ENCODE peak calls at places on chromosomes 6 and 20, in five cellular contexts. W is MCF 10A, D is uterus, H is tibial nerve, T is BJ. R is an unnamed sample.

GRCh38 chr6:31898200-31899011 is 908 bp upstream of the EHMT2 start:
- DNase-seq in W (peak), D (no peak), H (no peak), T (no peak), R (no peak)

GRCh38 chr6:25698631-25699030 is 46.6 kb downstream of the SCGN start:
- DNase-seq in W (no peak), D (no peak), H (no peak), T (no peak), R (no peak)

GRCh38 chr6:14035448-14035847 is 82.1 kb upstream of the CD83 start:
- DNase-seq in W (no peak), D (no peak), H (no peak), T (peak), R (no peak)

GRCh38 chr6:161236091-161236633 is 37.7 kb downstream of the AGPAT4 start:
- DNase-seq in W (no peak), D (no peak), H (no peak), T (no peak), R (no peak)

GRCh38 chr20:57293998-57294397 is 27.6 kb upstream of the BMP7 start:
- DNase-seq in W (no peak), D (no peak), H (no peak), T (no peak), R (no peak)

GRCh38 chr20:64101731-64102621 is 5.4 kb downstream of the NPBWR2 start:
- DNase-seq in W (no peak), D (no peak), H (no peak), T (no peak), R (peak)

GRCh38 chr20:60820149-60820548 is 431.9 kb upstream of the CDH4 start:
- DNase-seq in W (no peak), D (no peak), H (no peak), T (no peak), R (no peak)

GRCh38 chr20:23142162-23143050 is 56.3 kb upstream of the CD93 start:
- DNase-seq in W (no peak), D (no peak), H (no peak), T (no peak), R (no peak)

GRCh38 chr6:69835414-69836179 is 30.8 kb upstream of the COL19A1 start:
- DNase-seq in W (peak), D (no peak), H (peak), T (peak), R (no peak)

GRCh38 chr6:113805167-113805835 is 51.8 kb upstream of the MARCKS start:
- DNase-seq in W (no peak), D (no peak), H (no peak), T (no peak), R (no peak)

GRCh38 chr20:36252511-36252910 is 16.2 kb downstream of the AAR2 start:
- DNase-seq in W (no peak), D (no peak), H (no peak), T (no peak), R (no peak)

GRCh38 chr6:107272246-107272645 is 156.9 kb upstream of the BEND3 start:
- DNase-seq in W (no peak), D (no peak), H (no peak), T (no peak), R (no peak)

GRCh38 chr6:148200302-148200701 is 142.3 kb upstream of the SASH1 start:
- DNase-seq in W (no peak), D (peak), H (no peak), T (no peak), R (no peak)

GRCh38 chr6:101150226-101150625 is 243.3 kb upstream of the GRIK2 start:
- DNase-seq in W (no peak), D (no peak), H (no peak), T (no peak), R (no peak)

GRCh38 chr6:103122766-103123601 is 1729.5 kb downstream of the GRIK2 start:
- DNase-seq in W (peak), D (no peak), H (no peak), T (no peak), R (no peak)

GRCh38 chr6:144087789-144088426 is 7.5 kb downstream of the SF3B5 start:
- DNase-seq in W (no peak), D (no peak), H (no peak), T (no peak), R (no peak)

GRCh38 chr6:65123516-65123915 is 583.5 kb downstream of the EYS start:
- DNase-seq in W (no peak), D (no peak), H (no peak), T (no peak), R (no peak)

GRCh38 chr6:50116797-50117542 is 67.2 kb upstream of the DEFB112 start:
- DNase-seq in W (no peak), D (no peak), H (no peak), T (no peak), R (no peak)

GRCh38 chr6:67593247-67593646 is 1041.8 kb upstream of the ADGRB3 start:
- DNase-seq in W (no peak), D (no peak), H (no peak), T (no peak), R (no peak)

GRCh38 chr20:36607586-36608387 is 2.2 kb downstream of the RAB5IF start:
- DNase-seq in W (no peak), D (no peak), H (no peak), T (no peak), R (peak)

GRCh38 chr6:77880501-77880900 is 227.7 kb downstream of the MEI4 start:
- DNase-seq in W (peak), D (no peak), H (no peak), T (no peak), R (no peak)

GRCh38 chr6:77425676-77426075 is 37.6 kb downstream of the HTR1B start:
- DNase-seq in W (peak), D (no peak), H (no peak), T (no peak), R (no peak)

GRCh38 chr6:75024796-75025195 is 181.1 kb downstream of the COL12A1 start:
- DNase-seq in W (no peak), D (no peak), H (no peak), T (no peak), R (no peak)

GRCh38 chr20:953742-954141 is 37.6 kb upstream of the ANGPT4 start:
- DNase-seq in W (peak), D (no peak), H (no peak), T (no peak), R (no peak)
- TF ChIP-seq CTCF in W (peak), D (no peak), H (no peak), T (peak), R (no peak)

DNA sequence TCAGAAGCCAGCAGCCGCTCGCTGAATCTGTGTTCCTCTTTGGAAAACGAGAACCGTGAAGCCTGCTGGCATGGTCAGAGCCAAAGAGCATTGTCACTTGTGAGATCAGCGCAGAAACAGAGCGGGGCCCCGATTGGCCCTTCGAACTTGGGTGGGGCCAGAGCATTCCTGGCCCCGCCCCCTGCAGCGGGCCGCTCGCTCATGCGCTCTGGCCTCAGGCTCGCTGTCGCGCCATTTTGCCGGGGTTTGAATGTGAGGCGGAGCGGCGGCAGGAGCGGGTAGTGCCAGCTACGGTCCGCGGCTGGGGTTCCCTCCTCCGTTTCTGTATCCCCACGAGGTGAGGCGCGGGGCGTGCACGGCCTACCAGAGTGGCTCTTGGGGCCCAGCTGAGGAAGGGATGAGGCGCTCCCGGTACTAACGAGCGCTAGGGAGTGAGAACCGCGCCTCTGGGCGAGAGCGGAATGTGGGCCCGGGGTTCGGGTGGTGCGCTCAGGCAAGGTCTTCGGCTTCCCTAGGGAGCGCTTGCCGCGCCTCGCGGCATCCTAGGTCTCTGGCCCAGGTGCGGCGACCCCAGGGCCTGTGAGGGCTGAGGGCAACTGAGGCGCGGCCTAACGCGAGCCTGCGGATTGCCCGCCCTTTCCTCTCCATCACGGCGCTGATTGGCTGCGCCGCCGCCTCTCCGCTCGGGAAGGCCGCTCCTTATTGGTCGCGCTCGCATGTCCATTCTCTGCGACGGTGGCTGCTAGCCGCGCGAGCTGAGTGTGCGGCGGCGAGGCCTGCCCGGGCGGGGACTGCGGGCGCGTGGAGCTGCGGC is at the start of gene CSE1L:
- DNase-seq in W (peak), D (peak), H (peak), T (peak), R (peak)
- TF ChIP-seq CTCF in W (no peak), D (no peak), H (no peak), T (no peak), R (no peak)

GRCh38 chr20:2300420-2300819 is 4.6 kb downstream of the TGM3 start:
- DNase-seq in W (peak), D (no peak), H (no peak), T (no peak), R (no peak)

GRCh38 chr20:2304180-2304579 is 8.4 kb downstream of the TGM3 start:
- DNase-seq in W (no peak), D (no peak), H (no peak), T (no peak), R (no peak)

GRCh38 chr20:2303693-2304092 is 7.9 kb downstream of the TGM3 start:
- DNase-seq in W (no peak), D (no peak), H (no peak), T (no peak), R (no peak)

GRCh38 chr20:2301164-2301622 is 5.4 kb downstream of the TGM3 start:
- DNase-seq in W (peak), D (no peak), H (peak), T (no peak), R (no peak)

DNA sequence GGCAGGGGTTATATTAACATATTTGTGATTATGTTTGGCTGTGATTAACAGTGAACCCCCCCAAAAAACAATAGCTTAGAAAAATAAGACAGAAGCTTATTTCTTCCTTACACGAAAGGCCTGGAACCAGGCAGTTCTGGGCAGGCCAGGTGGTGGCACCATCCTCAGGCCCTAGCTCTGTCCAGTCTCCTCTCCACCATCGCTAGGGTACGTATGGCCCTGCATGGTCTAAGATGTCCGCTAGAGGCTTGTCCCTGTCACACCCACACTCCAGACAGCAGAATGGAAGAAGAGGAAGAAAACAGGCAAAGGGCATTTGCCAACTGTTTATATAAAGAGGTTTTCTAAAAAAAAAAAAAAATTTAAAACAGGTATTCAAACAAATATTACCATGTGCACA is 6.6 kb downstream of the TGM3 start:
- DNase-seq in W (no peak), D (no peak), H (no peak), T (no peak), R (no peak)
- TF ChIP-seq CTCF in W (no peak), D (no peak), H (no peak), T (no peak), R (no peak)

GRCh38 chr6:35386989-35387388 is 44.6 kb downstream of the PPARD start:
- DNase-seq in W (no peak), D (no peak), H (no peak), T (no peak), R (no peak)
- TF ChIP-seq CTCF in W (no peak), D (no peak), H (no peak), T (no peak), R (no peak)

R was measured in mucosa of descending colon.